ENCODE peak calls at places on chromosomes 6 and 20, in six cellular contexts. K, C, V, Y, W and M are unnamed samples.

GRCh38 chr20:56222201-56222600 is 26.3 kb upstream of the MC3R start:
- DNase-seq in V (no peak), Y (no peak), K (no peak), W (no peak), C (no peak), M (no peak)

GRCh38 chr20:16620961-16621360 is 47.7 kb upstream of the KIF16B start:
- DNase-seq in Y (no peak), V (no peak), K (no peak), W (no peak), C (no peak), M (no peak)

GRCh38 chr6:36906539-36906938 is 20.8 kb downstream of the C6orf89 start:
- DNase-seq in V (no peak), C (no peak), K (no peak), W (no peak), Y (no peak), M (no peak)

GRCh38 chr20:10524643-10525042 is 89.5 kb downstream of the SLX4IP start:
- DNase-seq in Y (no peak), V (no peak), C (no peak), W (no peak), K (no peak), M (no peak)

GRCh38 chr20:2713285-2713684 is 20.7 kb downstream of the EBF4 start:
- DNase-seq in W (no peak), Y (no peak), V (no peak), C (no peak), K (no peak), M (peak; percentile 30)

GRCh38 chr20:62120990-62121775 is 1.1 kb upstream of the LSM14B start:
- DNase-seq in V (peak; percentile 61), K (no peak), C (no peak), Y (no peak), W (no peak), M (peak; percentile 71)

GRCh38 chr6:37940074-37940847 is 120.7 kb downstream of the ZFAND3 start:
- DNase-seq in Y (no peak), C (no peak), W (no peak), V (peak; percentile 75), K (peak; percentile 65), M (no peak)

GRCh38 chr20:41538810-41539596 is 79.2 kb downstream of the CHD6 start:
- DNase-seq in K (no peak), W (no peak), Y (no peak), C (no peak), V (no peak), M (no peak)

GRCh38 chr6:7246401-7247178 is 66.4 kb downstream of the SSR1 start:
- DNase-seq in Y (no peak), V (no peak), C (peak; percentile 74), W (no peak), K (no peak), M (no peak)

GRCh38 chr6:130364224-130364780 is 1.5 kb upstream of the TMEM200A start:
- DNase-seq in V (no peak), K (no peak), C (no peak), W (no peak), Y (no peak), M (no peak)

GRCh38 chr20:50283922-50284810 is 93.5 kb downstream of the CEBPB start:
- DNase-seq in W (no peak), V (peak; percentile 66), K (no peak), Y (no peak), C (no peak), M (no peak)

GRCh38 chr6:44582930-44583329 is 195.4 kb downstream of the CDC5L start:
- DNase-seq in Y (no peak), K (no peak), C (no peak), W (no peak), V (no peak), M (no peak)

GRCh38 chr6:43171284-43172126 is 436 bp downstream of the SRF start:
- DNase-seq in Y (no peak), V (no peak), K (peak; percentile 39), W (peak; percentile 50), C (peak; percentile 35), M (peak; percentile 51)

GRCh38 chr6:155201461-155202226 is 62.2 kb upstream of the CLDN20 start:
- DNase-seq in C (no peak), W (no peak), Y (no peak), K (no peak), V (peak; percentile 87), M (no peak)

GRCh38 chr6:137423444-137424168 is 70.6 kb downstream of the OLIG3 start:
- DNase-seq in C (peak; percentile 62), W (no peak), K (no peak), Y (no peak), V (no peak), M (peak; percentile 65)

GRCh38 chr6:12601881-12602280 is 114.7 kb upstream of the PHACTR1 start:
- DNase-seq in K (no peak), C (no peak), Y (no peak), W (no peak), V (no peak), M (peak; percentile 72)

GRCh38 chr6:129659590-129660345 is 50.2 kb downstream of the ARHGAP18 start:
- DNase-seq in Y (no peak), K (no peak), V (peak; percentile 39), C (no peak), W (no peak), M (no peak)

GRCh38 chr6:163099621-163100171 is 314.8 kb upstream of the QKI start:
- DNase-seq in C (peak; percentile 71), Y (no peak), W (no peak), V (no peak), K (no peak), M (no peak)

GRCh38 chr20:60006261-60006660 is 48.0 kb downstream of the CDH26 start:
- DNase-seq in K (no peak), W (no peak), Y (no peak), C (no peak), V (no peak), M (no peak)

GRCh38 chr6:110358536-110359148 is 493 bp upstream of the METTL24 start:
- DNase-seq in C (no peak), W (no peak), Y (no peak), K (no peak), V (no peak), M (no peak)

GRCh38 chr6:11618533-11618932 is 81.0 kb downstream of the TMEM170B start:
- DNase-seq in K (no peak), W (no peak), C (no peak), V (peak; percentile 49), Y (no peak), M (peak; percentile 3)

GRCh38 chr20:48656661-48657211 is 171.1 kb downstream of the PREX1 start:
- DNase-seq in Y (no peak), C (peak; percentile 79), V (no peak), W (no peak), K (peak; percentile 73), M (no peak)

GRCh38 chr6:130233332-130233731 is 10.6 kb upstream of the SAMD3 start:
- DNase-seq in W (no peak), Y (no peak), V (peak; percentile 57), K (no peak), C (no peak), M (no peak)

GRCh38 chr20:57652865-57653545 is 32.8 kb upstream of the ZBP1 start:
- DNase-seq in K (no peak), V (no peak), Y (no peak), C (no peak), W (peak; percentile 30), M (peak; percentile 37)

GRCh38 chr6:3732345-3733141 is 19.0 kb downstream of the PXDC1 start:
- DNase-seq in K (peak; percentile 76), Y (peak; percentile 55), C (peak; percentile 83), W (peak; percentile 77), V (peak; percentile 94), M (peak; percentile 65)
- TF ChIP-seq CTCF in K (peak; percentile 93), Y (no peak), C (peak; percentile 71), W (peak; percentile 92), V (peak; percentile 93), M (peak; percentile 92)

DNA sequence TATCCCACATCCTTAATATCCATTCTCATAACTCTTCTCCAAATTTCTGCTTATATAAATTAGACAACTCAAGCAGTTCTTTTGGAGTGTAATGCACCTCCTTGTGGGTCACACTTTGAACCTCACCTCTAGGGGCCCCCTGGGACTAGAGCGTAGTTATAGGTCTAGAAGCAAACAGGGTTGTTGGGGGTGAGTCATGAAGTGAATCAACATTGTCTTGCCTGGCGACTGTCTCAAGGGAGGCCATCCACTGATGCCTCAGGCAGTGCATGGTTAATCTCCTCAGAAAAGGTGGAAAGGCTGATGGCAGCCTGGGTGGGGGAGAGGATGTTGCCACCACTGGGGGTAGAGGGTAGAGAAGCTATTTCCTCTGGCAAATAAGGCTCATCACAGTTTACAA is 129.1 kb downstream of the TNFRSF21 start:
- DNase-seq in W (no peak), K (peak; percentile 70), Y (no peak), V (peak; percentile 44), C (no peak), M (no peak)
- TF ChIP-seq CTCF in W (no peak), K (no peak), Y (no peak), V (no peak), C (no peak), M (no peak)

GRCh38 chr6:82331031-82331773 is 32.4 kb upstream of the TPBG start:
- DNase-seq in Y (no peak), W (no peak), C (no peak), K (no peak), V (peak; percentile 42), M (no peak)
- TF ChIP-seq CTCF in Y (no peak), W (no peak), C (no peak), K (peak; percentile 6), V (peak; percentile 38), M (no peak)

DNA sequence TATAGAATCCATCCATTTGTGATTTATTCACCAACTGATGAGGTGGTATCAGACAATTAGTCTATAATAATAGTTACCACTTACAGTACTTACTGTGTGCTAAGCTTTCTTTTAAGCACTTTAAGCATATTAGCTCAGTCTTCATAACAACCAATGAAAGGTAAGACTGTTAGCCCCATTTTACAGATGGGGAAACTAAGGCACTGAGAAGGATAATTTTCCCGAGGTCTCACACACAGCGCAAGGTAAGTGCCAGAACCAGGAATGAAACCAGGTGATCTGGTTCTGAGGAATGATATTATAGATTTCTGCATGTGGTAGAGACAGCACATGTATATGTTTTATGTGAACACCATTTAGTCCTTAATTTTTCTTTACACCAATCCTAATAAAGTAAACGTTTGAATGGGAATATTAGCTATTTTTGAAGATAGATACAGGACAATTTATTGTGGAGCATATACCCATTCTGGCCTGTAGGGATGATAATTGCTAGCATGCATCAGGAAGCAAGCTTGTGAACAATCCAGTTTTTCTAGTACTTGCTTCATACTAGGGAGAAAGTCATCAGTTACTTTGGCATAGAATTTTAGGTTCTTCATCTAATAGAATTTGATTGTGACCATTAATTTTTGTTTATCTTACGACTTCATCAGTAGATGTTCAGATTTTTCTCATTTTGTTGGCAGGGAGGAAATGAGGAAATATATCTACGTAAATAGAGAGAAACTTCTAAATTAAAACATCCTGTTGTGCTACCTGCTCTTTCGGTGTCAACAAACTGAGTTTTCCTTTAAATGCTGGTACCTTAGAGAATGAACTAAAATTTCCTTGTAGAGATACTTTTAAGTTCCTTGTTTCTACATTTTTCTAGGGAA is 3.0 kb downstream of the YWHAB start:
- DNase-seq in K (no peak), W (no peak), Y (no peak), C (no peak), V (no peak), M (peak; percentile 42)
- TF ChIP-seq CTCF in K (peak; percentile 34), W (peak; percentile 21), Y (no peak), C (no peak), V (peak; percentile 25), M (peak; percentile 60)

DNA sequence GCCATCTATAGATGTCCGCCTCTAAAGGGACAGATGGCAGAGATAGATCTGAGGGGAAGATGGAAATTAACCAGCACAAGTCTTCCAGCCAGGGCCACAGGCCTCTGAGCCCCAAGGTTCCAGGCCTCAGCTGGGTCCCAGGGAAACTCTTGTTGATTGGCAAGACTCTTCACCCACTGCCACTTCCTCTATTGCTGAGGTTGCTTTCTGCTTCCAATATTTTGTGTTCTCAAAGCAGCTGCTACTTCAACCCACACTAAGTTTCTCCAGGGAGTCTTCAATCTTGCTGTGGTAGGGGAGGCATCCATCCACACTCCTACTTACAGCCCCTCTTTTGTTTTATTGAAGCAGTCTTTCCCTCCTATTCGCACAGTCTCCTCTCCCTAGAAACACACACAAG is 36.4 kb upstream of the SASH1 start:
- DNase-seq in V (no peak), Y (no peak), W (no peak), C (no peak), K (no peak), M (no peak)
- TF ChIP-seq CTCF in V (no peak), Y (no peak), W (no peak), C (no peak), K (no peak), M (no peak)